ENCODE peak calls at places on chromosome 1, in six cellular contexts. One of them, this sample, is unnamed.

GRCh38 chr1:21622466-21623315 is 46.5 kb downstream of the RAP1GAP start:
- DNase-seq in AG04450: no peak
- DNase-seq in CD4-positive, alpha-beta T cell: peak
- DNase-seq in fibroblast of villous mesenchyme: no peak
- DNase-seq in MCF 10A: peak
- DNase-seq in endothelial cell: peak
- DNase-seq in this sample: no peak

GRCh38 chr1:68301538-68301937 is 69.2 kb upstream of the WLS start:
- DNase-seq in AG04450: no peak
- DNase-seq in CD4-positive, alpha-beta T cell: no peak
- DNase-seq in fibroblast of villous mesenchyme: no peak
- DNase-seq in MCF 10A: no peak
- DNase-seq in endothelial cell: no peak
- DNase-seq in this sample: no peak

GRCh38 chr1:14103878-14104430 is 404.0 kb downstream of the PRDM2 start:
- DNase-seq in AG04450: no peak
- DNase-seq in CD4-positive, alpha-beta T cell: no peak
- DNase-seq in fibroblast of villous mesenchyme: no peak
- DNase-seq in MCF 10A: no peak
- DNase-seq in endothelial cell: no peak
- DNase-seq in this sample: peak

GRCh38 chr1:61641171-61641570 is 83.8 kb downstream of the TM2D1 start:
- DNase-seq in AG04450: no peak
- DNase-seq in CD4-positive, alpha-beta T cell: no peak
- DNase-seq in fibroblast of villous mesenchyme: no peak
- DNase-seq in MCF 10A: no peak
- DNase-seq in endothelial cell: no peak
- DNase-seq in this sample: no peak

GRCh38 chr1:103461171-103462105 is 64.1 kb upstream of the RNPC3 start:
- DNase-seq in AG04450: no peak
- DNase-seq in CD4-positive, alpha-beta T cell: no peak
- DNase-seq in fibroblast of villous mesenchyme: peak
- DNase-seq in MCF 10A: peak
- DNase-seq in endothelial cell: no peak
- DNase-seq in this sample: no peak

GRCh38 chr1:39105841-39106765 is 80.0 kb downstream of the NDUFS5 start:
- DNase-seq in AG04450: no peak
- DNase-seq in CD4-positive, alpha-beta T cell: no peak
- DNase-seq in fibroblast of villous mesenchyme: peak
- DNase-seq in MCF 10A: peak
- DNase-seq in endothelial cell: peak
- DNase-seq in this sample: no peak

GRCh38 chr1:90725341-90725960 is 8.3 kb upstream of the BARHL2 start:
- DNase-seq in AG04450: no peak
- DNase-seq in CD4-positive, alpha-beta T cell: no peak
- DNase-seq in fibroblast of villous mesenchyme: no peak
- DNase-seq in MCF 10A: no peak
- DNase-seq in endothelial cell: peak
- DNase-seq in this sample: no peak

GRCh38 chr1:6813165-6813564 is 27.9 kb downstream of the CAMTA1 start:
- DNase-seq in AG04450: no peak
- DNase-seq in CD4-positive, alpha-beta T cell: no peak
- DNase-seq in fibroblast of villous mesenchyme: no peak
- DNase-seq in MCF 10A: no peak
- DNase-seq in endothelial cell: no peak
- DNase-seq in this sample: no peak

GRCh38 chr1:153343811-153344717 is 4.6 kb downstream of the PGLYRP4 start:
- DNase-seq in AG04450: no peak
- DNase-seq in CD4-positive, alpha-beta T cell: no peak
- DNase-seq in fibroblast of villous mesenchyme: no peak
- DNase-seq in MCF 10A: no peak
- DNase-seq in endothelial cell: no peak
- DNase-seq in this sample: peak

GRCh38 chr1:157659576-157660247 is 40.9 kb downstream of the FCRL3 start:
- DNase-seq in AG04450: no peak
- DNase-seq in CD4-positive, alpha-beta T cell: no peak
- DNase-seq in fibroblast of villous mesenchyme: no peak
- DNase-seq in MCF 10A: no peak
- DNase-seq in endothelial cell: no peak
- DNase-seq in this sample: no peak

GRCh38 chr1:176896216-176896615 is 268.3 kb downstream of the ASTN1 start:
- DNase-seq in AG04450: no peak
- DNase-seq in CD4-positive, alpha-beta T cell: no peak
- DNase-seq in fibroblast of villous mesenchyme: no peak
- DNase-seq in MCF 10A: no peak
- DNase-seq in endothelial cell: no peak
- DNase-seq in this sample: no peak

GRCh38 chr1:219304227-219305226 is 130.8 kb downstream of the LYPLAL1 start:
- DNase-seq in AG04450: no peak
- DNase-seq in CD4-positive, alpha-beta T cell: no peak
- DNase-seq in fibroblast of villous mesenchyme: no peak
- DNase-seq in MCF 10A: peak
- DNase-seq in endothelial cell: no peak
- DNase-seq in this sample: no peak

GRCh38 chr1:9755441-9755995 is 68.2 kb downstream of the CLSTN1 start:
- DNase-seq in AG04450: no peak
- DNase-seq in CD4-positive, alpha-beta T cell: no peak
- DNase-seq in fibroblast of villous mesenchyme: no peak
- DNase-seq in MCF 10A: no peak
- DNase-seq in endothelial cell: no peak
- DNase-seq in this sample: no peak

GRCh38 chr1:8814870-8815269 is 2.6 kb downstream of the RERE start:
- DNase-seq in AG04450: no peak
- DNase-seq in CD4-positive, alpha-beta T cell: no peak
- DNase-seq in fibroblast of villous mesenchyme: no peak
- DNase-seq in MCF 10A: peak
- DNase-seq in endothelial cell: peak
- DNase-seq in this sample: no peak

GRCh38 chr1:26278835-26279597 is 870 bp upstream of the SH3BGRL3 start:
- DNase-seq in AG04450: no peak
- DNase-seq in CD4-positive, alpha-beta T cell: no peak
- DNase-seq in fibroblast of villous mesenchyme: peak
- DNase-seq in MCF 10A: peak
- DNase-seq in endothelial cell: no peak
- DNase-seq in this sample: no peak

GRCh38 chr1:243657793-243658192 is 192.2 kb downstream of the AKT3 start:
- DNase-seq in AG04450: no peak
- DNase-seq in CD4-positive, alpha-beta T cell: no peak
- DNase-seq in fibroblast of villous mesenchyme: no peak
- DNase-seq in MCF 10A: no peak
- DNase-seq in endothelial cell: no peak
- DNase-seq in this sample: no peak
- TF ChIP-seq CTCF in AG04450: no peak
- TF ChIP-seq CTCF in CD4-positive, alpha-beta T cell: no peak
- TF ChIP-seq CTCF in fibroblast of villous mesenchyme: no peak
- TF ChIP-seq CTCF in MCF 10A: no peak
- TF ChIP-seq CTCF in endothelial cell: no peak
- TF ChIP-seq CTCF in this sample: no peak

GRCh38 chr1:172663726-172664125 is 4.8 kb downstream of the FASLG start:
- DNase-seq in AG04450: no peak
- DNase-seq in CD4-positive, alpha-beta T cell: no peak
- DNase-seq in fibroblast of villous mesenchyme: peak
- DNase-seq in MCF 10A: peak
- DNase-seq in endothelial cell: no peak
- DNase-seq in this sample: no peak
- TF ChIP-seq CTCF in AG04450: no peak
- TF ChIP-seq CTCF in CD4-positive, alpha-beta T cell: no peak
- TF ChIP-seq CTCF in fibroblast of villous mesenchyme: no peak
- TF ChIP-seq CTCF in MCF 10A: no peak
- TF ChIP-seq CTCF in endothelial cell: no peak
- TF ChIP-seq CTCF in this sample: no peak

DNA sequence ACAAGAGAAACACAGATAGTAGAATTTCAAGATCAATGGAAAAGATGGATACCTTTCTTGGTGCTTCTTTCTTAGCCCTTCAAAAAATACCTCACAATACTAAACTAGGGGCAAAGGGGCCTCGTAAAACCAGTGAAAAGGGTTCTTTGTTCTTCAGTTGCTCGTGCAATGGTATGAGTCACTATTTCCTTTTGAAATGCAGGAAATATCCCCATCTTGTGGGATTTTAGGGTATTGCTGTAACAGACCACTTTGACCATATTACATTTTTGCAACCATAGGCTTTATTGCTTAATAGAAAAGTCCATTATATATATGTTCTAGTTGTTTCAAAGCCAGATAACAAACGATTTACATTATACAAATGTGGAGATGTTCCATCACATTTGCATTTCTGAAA is 88.7 kb upstream of the PKN2 start:
- DNase-seq in AG04450: peak
- DNase-seq in CD4-positive, alpha-beta T cell: no peak
- DNase-seq in fibroblast of villous mesenchyme: peak
- DNase-seq in MCF 10A: no peak
- DNase-seq in endothelial cell: no peak
- DNase-seq in this sample: no peak
- TF ChIP-seq CTCF in AG04450: peak
- TF ChIP-seq CTCF in CD4-positive, alpha-beta T cell: peak
- TF ChIP-seq CTCF in fibroblast of villous mesenchyme: peak
- TF ChIP-seq CTCF in MCF 10A: peak
- TF ChIP-seq CTCF in endothelial cell: peak
- TF ChIP-seq CTCF in this sample: no peak

GRCh38 chr1:201480231-201481003 is 11.4 kb upstream of the PHLDA3 start:
- DNase-seq in AG04450: no peak
- DNase-seq in CD4-positive, alpha-beta T cell: peak
- DNase-seq in fibroblast of villous mesenchyme: peak
- DNase-seq in MCF 10A: peak
- DNase-seq in endothelial cell: peak
- DNase-seq in this sample: no peak
- TF ChIP-seq CTCF in AG04450: peak
- TF ChIP-seq CTCF in CD4-positive, alpha-beta T cell: no peak
- TF ChIP-seq CTCF in fibroblast of villous mesenchyme: peak
- TF ChIP-seq CTCF in MCF 10A: no peak
- TF ChIP-seq CTCF in endothelial cell: no peak
- TF ChIP-seq CTCF in this sample: no peak

GRCh38 chr1:2394761-2395160 is 3.1 kb downstream of the RER1 start:
- DNase-seq in AG04450: no peak
- DNase-seq in CD4-positive, alpha-beta T cell: no peak
- DNase-seq in fibroblast of villous mesenchyme: no peak
- DNase-seq in MCF 10A: no peak
- DNase-seq in endothelial cell: no peak
- DNase-seq in this sample: no peak
- TF ChIP-seq CTCF in AG04450: no peak
- TF ChIP-seq CTCF in CD4-positive, alpha-beta T cell: no peak
- TF ChIP-seq CTCF in fibroblast of villous mesenchyme: no peak
- TF ChIP-seq CTCF in MCF 10A: no peak
- TF ChIP-seq CTCF in endothelial cell: no peak
- TF ChIP-seq CTCF in this sample: no peak

GRCh38 chr1:245380790-245381535 is 226.2 kb downstream of the KIF26B start:
- DNase-seq in AG04450: no peak
- DNase-seq in CD4-positive, alpha-beta T cell: no peak
- DNase-seq in fibroblast of villous mesenchyme: no peak
- DNase-seq in MCF 10A: no peak
- DNase-seq in endothelial cell: no peak
- DNase-seq in this sample: no peak
- TF ChIP-seq CTCF in AG04450: peak
- TF ChIP-seq CTCF in CD4-positive, alpha-beta T cell: no peak
- TF ChIP-seq CTCF in fibroblast of villous mesenchyme: peak
- TF ChIP-seq CTCF in MCF 10A: no peak
- TF ChIP-seq CTCF in endothelial cell: peak
- TF ChIP-seq CTCF in this sample: peak

DNA sequence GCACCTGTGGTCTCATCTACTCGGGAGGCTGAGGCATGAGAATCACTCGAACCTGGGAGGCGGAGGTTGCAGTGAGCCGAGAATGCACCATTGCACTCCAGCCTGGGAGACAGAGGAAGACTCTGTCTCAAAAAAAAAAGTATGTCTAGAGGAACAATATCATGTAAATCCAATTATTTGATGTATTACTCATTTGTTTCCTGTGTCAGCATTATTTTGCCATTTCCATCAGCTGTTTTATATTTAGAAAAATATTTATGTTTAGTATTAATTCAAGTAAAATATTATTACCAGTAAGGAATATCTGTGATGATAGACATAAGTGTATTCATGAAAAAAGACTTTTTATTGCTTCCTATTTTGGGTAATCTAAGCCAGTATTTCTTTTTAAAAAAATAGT is 13.0 kb downstream of the TDRKH start:
- DNase-seq in AG04450: no peak
- DNase-seq in CD4-positive, alpha-beta T cell: no peak
- DNase-seq in fibroblast of villous mesenchyme: no peak
- DNase-seq in MCF 10A: no peak
- DNase-seq in endothelial cell: no peak
- DNase-seq in this sample: no peak
- TF ChIP-seq CTCF in AG04450: no peak
- TF ChIP-seq CTCF in CD4-positive, alpha-beta T cell: no peak
- TF ChIP-seq CTCF in fibroblast of villous mesenchyme: no peak
- TF ChIP-seq CTCF in MCF 10A: no peak
- TF ChIP-seq CTCF in endothelial cell: no peak
- TF ChIP-seq CTCF in this sample: no peak

GRCh38 chr1:145964328-145965118 is at the start of the genes ANKRD34A and POLR3GL:
- DNase-seq in AG04450: peak
- DNase-seq in CD4-positive, alpha-beta T cell: peak
- DNase-seq in fibroblast of villous mesenchyme: peak
- DNase-seq in MCF 10A: peak
- DNase-seq in endothelial cell: peak
- DNase-seq in this sample: peak
- TF ChIP-seq CTCF in AG04450: peak
- TF ChIP-seq CTCF in CD4-positive, alpha-beta T cell: no peak
- TF ChIP-seq CTCF in fibroblast of villous mesenchyme: no peak
- TF ChIP-seq CTCF in MCF 10A: no peak
- TF ChIP-seq CTCF in endothelial cell: no peak
- TF ChIP-seq CTCF in this sample: no peak

GRCh38 chr1:55898191-55898590 is 681.2 kb downstream of the PLPP3 start:
- DNase-seq in AG04450: peak
- DNase-seq in CD4-positive, alpha-beta T cell: no peak
- DNase-seq in fibroblast of villous mesenchyme: peak
- DNase-seq in MCF 10A: peak
- DNase-seq in endothelial cell: no peak
- DNase-seq in this sample: no peak

GRCh38 chr1:55888685-55889317 is 673.6 kb upstream of the USP24 start:
- DNase-seq in AG04450: no peak
- DNase-seq in CD4-positive, alpha-beta T cell: no peak
- DNase-seq in fibroblast of villous mesenchyme: no peak
- DNase-seq in MCF 10A: no peak
- DNase-seq in endothelial cell: no peak
- DNase-seq in this sample: no peak

GRCh38 chr1:55894521-55894920 is 679.4 kb upstream of the USP24 start:
- DNase-seq in AG04450: no peak
- DNase-seq in CD4-positive, alpha-beta T cell: no peak
- DNase-seq in fibroblast of villous mesenchyme: peak
- DNase-seq in MCF 10A: peak
- DNase-seq in endothelial cell: no peak
- DNase-seq in this sample: no peak

GRCh38 chr1:55896210-55896609 is 681.0 kb upstream of the USP24 start:
- DNase-seq in AG04450: no peak
- DNase-seq in CD4-positive, alpha-beta T cell: no peak
- DNase-seq in fibroblast of villous mesenchyme: no peak
- DNase-seq in MCF 10A: no peak
- DNase-seq in endothelial cell: no peak
- DNase-seq in this sample: no peak

GRCh38 chr1:55893155-55893554 is 678.0 kb upstream of the USP24 start:
- DNase-seq in AG04450: no peak
- DNase-seq in CD4-positive, alpha-beta T cell: no peak
- DNase-seq in fibroblast of villous mesenchyme: peak
- DNase-seq in MCF 10A: peak
- DNase-seq in endothelial cell: peak
- DNase-seq in this sample: no peak
- TF ChIP-seq CTCF in AG04450: peak
- TF ChIP-seq CTCF in CD4-positive, alpha-beta T cell: no peak
- TF ChIP-seq CTCF in fibroblast of villous mesenchyme: peak
- TF ChIP-seq CTCF in MCF 10A: peak
- TF ChIP-seq CTCF in endothelial cell: peak
- TF ChIP-seq CTCF in this sample: no peak

This sample was measured in osteocyte.